ENCODE peak calls at places on chromosomes 6 and 20, in ten cellular contexts. I, R, E, M, G, J, F, Z, H and W are unnamed samples.

GRCh38 chr20:31721408-31722332 is 998 bp downstream of the BCL2L1 start:
- DNase-seq in F (no peak), M (no peak), J (no peak), E (no peak), I (no peak), G (no peak), R (no peak), Z (peak), H (no peak), W (no peak)

GRCh38 chr6:129849456-129849855 is 11.7 kb downstream of the TMEM244 start:
- DNase-seq in E (no peak), G (peak), J (peak), I (peak), H (peak), M (no peak), F (no peak), R (peak), Z (no peak), W (no peak)

GRCh38 chr6:1917628-1918371 is 308.1 kb downstream of the FOXC1 start:
- DNase-seq in M (no peak), I (peak), F (peak), Z (no peak), R (peak), E (no peak), G (peak), H (peak), J (peak), W (peak)

GRCh38 chr20:47743671-47744070 is 41.6 kb downstream of the SULF2 start:
- DNase-seq in I (no peak), F (no peak), R (no peak), E (no peak), J (no peak), H (no peak), G (no peak), M (no peak), Z (no peak), W (no peak)

GRCh38 chr6:491233-491632 is 99.7 kb downstream of the IRF4 start:
- DNase-seq in G (no peak), M (no peak), F (no peak), Z (no peak), H (no peak), R (peak), E (no peak), J (no peak), I (no peak), W (peak)

GRCh38 chr6:30548375-30548774 is 7.9 kb downstream of the GNL1 start:
- DNase-seq in E (no peak), G (peak), H (peak), F (no peak), J (no peak), I (no peak), Z (no peak), M (no peak), R (peak), W (no peak)

GRCh38 chr20:3245156-3245555 is 6.2 kb upstream of the SLC4A11 start:
- DNase-seq in J (no peak), H (no peak), E (no peak), M (no peak), Z (no peak), I (no peak), R (no peak), G (no peak), F (no peak), W (no peak)

GRCh38 chr6:53029761-53030160 is 34.7 kb upstream of the GSTA4 start:
- DNase-seq in Z (no peak), E (no peak), G (no peak), M (no peak), J (no peak), F (no peak), I (no peak), H (no peak), R (no peak), W (no peak)

GRCh38 chr6:33655155-33655554 is 34.0 kb downstream of the ITPR3 start:
- DNase-seq in G (peak), Z (no peak), H (peak), E (no peak), M (peak), J (no peak), F (no peak), I (no peak), R (no peak), W (no peak)

GRCh38 chr6:46513533-46513932 is 22.3 kb upstream of the RCAN2 start:
- DNase-seq in M (no peak), E (no peak), G (no peak), I (no peak), R (no peak), F (no peak), H (no peak), J (no peak), Z (no peak), W (no peak)

GRCh38 chr6:165573671-165574070 is 89.4 kb downstream of the PDE10A start:
- DNase-seq in I (peak), E (no peak), H (peak), Z (no peak), R (peak), G (no peak), M (no peak), J (no peak), F (no peak), W (peak)

GRCh38 chr6:90860822-90861601 is 274.1 kb upstream of the MAP3K7 start:
- DNase-seq in J (no peak), M (no peak), I (peak), R (no peak), G (no peak), H (peak), E (no peak), F (no peak), Z (no peak), W (no peak)

GRCh38 chr20:57934007-57934805 is 224.4 kb upstream of the PMEPA1 start:
- DNase-seq in H (no peak), J (no peak), Z (no peak), G (no peak), F (no peak), R (no peak), M (no peak), E (no peak), I (no peak), W (no peak)

DNA sequence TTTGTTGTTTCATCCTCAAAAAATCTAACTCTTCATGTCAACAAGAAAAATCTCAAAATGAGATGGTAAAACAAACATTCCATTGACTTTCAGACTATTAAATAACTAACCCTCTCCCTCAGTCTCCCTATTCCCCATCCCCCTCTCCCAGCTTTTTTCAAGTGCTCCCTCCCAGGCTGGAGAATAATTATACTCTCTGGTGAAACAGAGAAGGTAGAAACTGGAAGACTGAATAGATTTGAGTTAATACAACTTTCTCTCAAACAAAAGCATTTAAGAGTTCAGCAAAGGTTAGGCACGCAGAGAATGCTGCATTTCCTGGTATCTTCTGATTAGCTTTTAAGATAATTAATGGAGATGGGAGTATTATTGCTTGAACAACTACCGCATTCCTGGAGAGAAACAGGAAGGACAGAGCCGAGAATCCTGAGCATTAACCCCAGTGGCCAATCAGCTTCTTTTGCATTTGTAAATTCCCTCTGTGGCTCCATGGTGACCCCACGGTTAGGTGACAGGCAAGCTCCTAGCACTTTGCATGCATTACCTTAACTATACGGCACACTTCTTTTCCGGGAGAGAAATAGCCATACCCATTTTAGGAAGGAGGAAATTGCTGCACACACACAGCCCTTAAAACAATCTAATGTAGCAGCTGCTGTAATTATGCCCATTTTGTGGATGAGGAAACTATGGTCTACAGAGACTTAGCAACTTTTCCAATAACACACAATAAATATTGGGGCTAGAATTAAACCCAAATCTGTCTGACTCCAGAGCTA is 170.1 kb downstream of the CD24 start:
- DNase-seq in H (no peak), F (no peak), E (no peak), Z (no peak), J (no peak), G (no peak), M (no peak), R (no peak), I (no peak), W (no peak)
- H3K4me3 ChIP-seq in H (no peak), F (no peak), E (no peak), Z (no peak), J (no peak), G (no peak), M (no peak), R (no peak), I (no peak), W (no peak)

GRCh38 chr20:21643417-21643816 is 62.0 kb upstream of the PAX1 start:
- DNase-seq in E (no peak), R (no peak), H (no peak), G (no peak), Z (no peak), I (no peak), J (peak), F (no peak), M (no peak), W (no peak)

GRCh38 chr20:21640556-21640955 is 64.9 kb upstream of the PAX1 start:
- DNase-seq in F (no peak), Z (no peak), E (no peak), R (no peak), H (no peak), I (no peak), J (peak), M (no peak), G (no peak), W (no peak)
- TF ChIP-seq CTCF in F (no peak), Z (no peak), E (no peak), R (no peak), H (no peak), I (no peak), J (peak), M (no peak), G (no peak), W (no peak)

GRCh38 chr6:10585232-10585887 is 64.2 kb downstream of the GCNT2 start:
- DNase-seq in E (no peak), I (no peak), F (no peak), G (no peak), H (no peak), M (no peak), Z (no peak), J (no peak), R (peak), W (no peak)
- H3K4me3 ChIP-seq in E (peak), I (peak), F (no peak), G (no peak), H (no peak), M (no peak), Z (no peak), J (no peak), R (no peak), W (peak)

GRCh38 chr6:157323114-157323923 is at the start of gene TMEM242:
- DNase-seq in M (peak), F (peak), G (peak), I (peak), Z (peak), R (peak), H (peak), J (peak), E (peak), W (peak)
- TF ChIP-seq CTCF in M (peak), F (no peak), G (peak), I (peak), Z (peak), R (peak), H (peak), J (no peak), E (peak), W (peak)

GRCh38 chr6:13355043-13355945 is 27.0 kb upstream of the TBC1D7 start:
- DNase-seq in J (peak), F (peak), M (peak), E (no peak), H (peak), Z (no peak), R (peak), I (peak), G (peak), W (peak)
- H3K4me3 ChIP-seq in J (no peak), F (no peak), M (no peak), E (no peak), H (no peak), Z (no peak), R (no peak), I (no peak), G (no peak), W (no peak)

DNA sequence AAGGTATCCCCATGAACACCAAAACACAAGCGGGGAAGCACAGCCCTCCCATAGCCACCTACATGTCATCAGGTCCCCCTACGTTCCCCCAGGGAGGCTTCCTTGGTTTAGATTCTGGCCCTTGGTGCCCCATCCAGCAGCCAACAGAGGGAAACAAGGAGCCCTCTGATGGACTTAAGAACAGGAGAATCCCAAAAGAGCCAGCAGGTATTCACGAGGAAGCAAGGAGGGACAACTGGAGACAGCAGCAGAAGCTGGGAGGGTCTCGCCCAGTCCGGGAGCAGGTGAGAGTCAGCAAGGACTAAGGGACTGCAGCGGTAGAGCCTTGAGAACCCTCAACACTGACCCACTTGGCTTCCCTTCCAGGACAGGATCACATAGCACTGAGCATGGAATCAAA is 58.4 kb upstream of the TOP1 start:
- DNase-seq in H (no peak), F (no peak), I (no peak), Z (no peak), M (no peak), E (no peak), R (no peak), J (no peak), G (no peak), W (no peak)
- TF ChIP-seq CTCF in H (no peak), F (no peak), I (peak), Z (no peak), M (peak), E (no peak), R (peak), J (no peak), G (peak), W (peak)

DNA sequence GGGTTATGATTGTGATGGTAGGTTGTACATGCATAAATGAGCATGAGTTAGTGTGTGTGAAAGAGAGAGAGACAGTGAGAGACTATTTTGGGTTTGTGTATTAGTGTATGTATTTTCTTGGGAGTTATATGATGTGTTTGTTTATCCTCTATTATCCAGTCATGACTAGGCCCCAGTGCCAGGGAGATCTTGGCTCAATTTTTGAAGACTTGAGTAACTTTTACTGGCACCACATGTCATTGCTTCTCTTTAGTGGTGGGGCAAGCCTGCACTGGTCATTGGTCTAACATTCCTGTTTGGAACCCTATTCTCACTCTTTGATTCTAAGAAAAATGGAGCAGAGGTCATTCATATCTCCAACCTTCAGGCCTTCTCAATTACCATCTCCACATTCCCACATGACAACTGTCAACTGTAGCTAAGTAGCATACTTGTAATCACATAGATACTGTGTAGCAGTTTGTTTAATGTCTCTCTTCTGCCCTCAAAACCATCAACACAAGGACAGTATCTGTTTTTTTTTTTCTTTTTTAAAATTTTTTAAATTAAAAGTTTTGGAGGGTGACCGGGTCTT is 8.8 kb downstream of the L3MBTL1 start:
- DNase-seq in E (no peak), R (no peak), M (no peak), Z (no peak), I (no peak), F (no peak), H (no peak), J (no peak), G (peak), W (no peak)
- H3K4me3 ChIP-seq in E (no peak), R (no peak), M (no peak), Z (no peak), I (no peak), F (no peak), H (no peak), J (no peak), G (no peak), W (no peak)

DNA sequence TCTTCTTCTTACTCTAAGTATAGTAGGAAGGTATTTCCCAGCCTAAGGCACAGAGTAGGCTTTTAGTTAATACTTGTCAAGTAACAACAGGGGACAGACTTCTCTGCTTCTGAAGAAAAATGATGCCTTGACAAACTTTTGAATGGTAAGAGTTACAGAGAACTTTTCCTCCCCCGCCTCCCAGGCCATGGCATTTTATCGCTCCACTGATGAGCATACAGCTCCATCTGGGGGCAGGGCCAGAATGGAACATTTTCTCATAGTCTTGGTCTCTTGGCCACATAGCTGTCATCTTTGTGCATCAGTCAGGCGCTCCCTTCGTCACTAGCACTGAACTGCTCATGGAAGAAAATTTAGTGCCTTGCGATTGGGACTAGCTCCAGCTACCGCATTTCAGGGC is 1066.8 kb upstream of the CITED2 start:
- DNase-seq in Z (no peak), I (peak), F (peak), H (peak), R (peak), G (peak), J (peak), E (peak), M (no peak), W (no peak)
- TF ChIP-seq CTCF in Z (peak), I (peak), F (peak), H (peak), R (peak), G (peak), J (peak), E (no peak), M (peak), W (peak)

GRCh38 chr6:32426338-32426737 is 13.3 kb upstream of the HLA-DRA start:
- DNase-seq in J (no peak), F (no peak), E (no peak), R (no peak), M (no peak), Z (no peak), H (no peak), G (no peak), I (no peak), W (no peak)
- H3K4me3 ChIP-seq in J (no peak), F (no peak), E (no peak), R (no peak), M (no peak), Z (no peak), H (no peak), G (no peak), I (no peak), W (no peak)

GRCh38 chr20:33076662-33077398 is 2.6 kb upstream of the BPIFB4 start:
- DNase-seq in F (no peak), G (no peak), J (peak), Z (no peak), H (no peak), M (no peak), R (no peak), I (no peak), E (no peak), W (no peak)
- TF ChIP-seq CTCF in F (peak), G (no peak), J (peak), Z (peak), H (no peak), M (no peak), R (peak), I (peak), E (no peak), W (peak)